ENCODE peak calls at places on chromosomes 5 and 9, in six cellular contexts. F, Q, J, H, Z and M are unnamed samples.

GRCh38 chr9:132078369-132079356 is 1.0 kb downstream of the MED27 start:
- DNase-seq in H (peak; percentile 24), Z (peak; percentile 5), J (no peak), Q (no peak), F (peak; percentile 40), M (peak; percentile 33)

GRCh38 chr5:78667461-78668103 is 19.0 kb upstream of the LHFPL2 start:
- DNase-seq in Z (no peak), Q (no peak), J (no peak), F (no peak), H (no peak), M (no peak)

GRCh38 chr9:71302776-71303175 is 181.4 kb upstream of the TRPM3 start:
- DNase-seq in Z (no peak), J (no peak), H (no peak), Q (no peak), F (no peak), M (no peak)

GRCh38 chr5:73233461-73234151 is 60.6 kb downstream of the TMEM174 start:
- DNase-seq in H (no peak), J (no peak), Q (no peak), F (peak; percentile 22), Z (peak; percentile 45), M (peak; percentile 22)

GRCh38 chr9:125240649-125240999 is 519 bp downstream of the HSPA5 start:
- DNase-seq in J (no peak), F (peak; percentile 28), Q (peak; percentile 50), Z (peak; percentile 49), H (peak; percentile 49), M (peak; percentile 49)

GRCh38 chr9:38251036-38251335 is 141.5 kb upstream of the ALDH1B1 start:
- DNase-seq in Q (no peak), J (no peak), F (no peak), H (no peak), Z (no peak), M (no peak)

GRCh38 chr5:107874810-107875209 is 204.1 kb upstream of the EFNA5 start:
- DNase-seq in Z (no peak), J (no peak), F (peak; percentile 34), Q (no peak), H (no peak), M (no peak)

GRCh38 chr9:118929317-118929716 is 439.9 kb downstream of the BRINP1 start:
- DNase-seq in Z (no peak), F (no peak), J (no peak), H (no peak), Q (no peak), M (peak; percentile 14)

GRCh38 chr9:75892168-75892901 is 1.9 kb downstream of the PCSK5 start:
- DNase-seq in Q (no peak), H (peak; percentile 69), Z (peak; percentile 38), J (peak; percentile 40), F (peak; percentile 24), M (peak; percentile 15)

GRCh38 chr9:106753155-106753671 is 109.8 kb upstream of the ZNF462 start:
- DNase-seq in H (no peak), Q (no peak), Z (no peak), F (no peak), J (no peak), M (peak; percentile 18)

GRCh38 chr9:38036359-38037084 is 32.5 kb downstream of the SHB start:
- DNase-seq in Z (no peak), Q (no peak), F (no peak), J (no peak), H (no peak), M (peak; percentile 72)

GRCh38 chr5:95723632-95724369 is 7.3 kb upstream of the RHOBTB3 start:
- DNase-seq in F (no peak), J (no peak), Z (peak; percentile 44), H (no peak), Q (peak; percentile 41), M (peak; percentile 72)

GRCh38 chr5:179833056-179833708 is 12.5 kb downstream of the SQSTM1 start:
- DNase-seq in J (no peak), Z (no peak), Q (no peak), H (no peak), F (no peak), M (peak; percentile 6)

GRCh38 chr9:84708400-84708799 is 38.9 kb downstream of the NTRK2 start:
- DNase-seq in J (no peak), H (no peak), F (no peak), Z (no peak), Q (no peak), M (no peak)

GRCh38 chr5:6154216-6154615 is 224.1 kb downstream of the MED10 start:
- DNase-seq in H (no peak), Z (no peak), J (no peak), Q (no peak), F (no peak), M (no peak)

GRCh38 chr9:83043583-83043982 is 19.4 kb downstream of the RASEF start:
- DNase-seq in J (no peak), F (no peak), Q (no peak), H (no peak), Z (no peak), M (peak; percentile 39)

GRCh38 chr5:25090818-25091217 is 446.0 kb upstream of the CDH10 start:
- DNase-seq in Z (no peak), Q (no peak), J (no peak), F (peak; percentile 26), H (no peak), M (no peak)

GRCh38 chr5:153504726-153505125 is 14.3 kb downstream of the GRIA1 start:
- DNase-seq in Z (no peak), F (no peak), J (no peak), Q (no peak), H (no peak), M (no peak)

GRCh38 chr5:107968465-107968864 is 297.7 kb upstream of the EFNA5 start:
- DNase-seq in Z (no peak), F (peak; percentile 17), H (no peak), Q (no peak), J (no peak), M (no peak)

GRCh38 chr5:131999991-132000490 is 11.4 kb downstream of the ACSL6 start:
- DNase-seq in Z (no peak), Q (no peak), J (no peak), F (no peak), H (no peak), M (no peak)

GRCh38 chr9:14400658-14400995 is 86.7 kb upstream of the NFIB start:
- DNase-seq in Q (peak; percentile 31), F (peak; percentile 94), J (peak; percentile 48), H (peak; percentile 25), Z (no peak), M (peak; percentile 93)

GRCh38 chr9:90642570-90643539 is at the start of gene DIRAS2:
- DNase-seq in Z (peak; percentile 86), F (peak; percentile 65), Q (peak; percentile 67), H (peak; percentile 27), J (no peak), M (peak; percentile 65)
- TF ChIP-seq CTCF in Z (peak; percentile 42), F (peak; percentile 53), Q (no peak), H (no peak), J (peak; percentile 32), M (peak; percentile 64)

DNA sequence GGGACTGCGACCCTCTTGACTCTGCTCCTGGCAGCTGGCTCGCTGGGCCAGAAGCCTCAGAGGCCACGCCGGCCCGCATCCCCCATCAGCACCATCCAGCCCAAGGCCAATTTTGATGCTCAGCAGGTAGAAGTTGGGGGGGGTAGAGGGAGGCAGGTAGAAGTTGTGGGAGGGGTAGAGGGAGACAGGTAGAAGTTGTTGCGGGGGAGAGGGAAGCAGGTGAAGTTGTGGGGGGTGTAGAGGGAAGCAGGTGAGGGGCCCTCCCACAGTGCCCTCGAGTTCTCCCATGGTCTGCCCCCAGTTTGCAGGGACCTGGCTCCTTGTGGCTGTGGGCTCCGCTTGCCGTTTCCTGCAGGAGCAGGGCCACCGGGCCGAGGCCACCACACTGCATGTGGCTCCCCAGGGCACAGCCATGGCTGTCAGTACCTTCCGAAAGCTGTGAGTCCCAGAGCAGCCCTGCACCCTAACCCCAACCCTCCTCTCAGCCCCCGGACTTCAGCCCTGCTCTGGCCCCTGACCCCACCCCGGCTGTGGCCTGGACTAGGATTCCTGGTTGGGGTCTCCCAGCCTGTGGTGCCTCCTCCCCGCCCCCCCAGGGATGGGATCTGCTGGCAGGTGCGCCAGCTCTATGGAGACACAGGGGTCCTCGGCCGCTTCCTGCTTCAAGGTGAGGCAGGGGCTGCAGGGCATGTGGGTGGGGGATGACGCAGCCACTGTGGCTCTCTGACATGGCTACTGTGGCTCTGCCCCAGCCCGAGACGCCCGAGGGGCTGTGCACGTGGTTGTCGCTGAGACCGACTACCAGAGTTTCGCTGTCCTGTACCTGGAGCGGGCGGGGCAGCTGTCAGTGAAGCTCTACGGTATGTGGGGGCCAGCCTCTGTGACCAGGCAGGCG is 537 bp downstream of the C8G start:
- DNase-seq in Z (no peak), F (no peak), Q (no peak), J (no peak), H (no peak), M (no peak)
- H3K4me3 ChIP-seq in Z (no peak overlapping the region), F (no peak overlapping the region), Q (no peak overlapping the region), J (no peak overlapping the region), H (no peak overlapping the region), M (no peak overlapping the region)

DNA sequence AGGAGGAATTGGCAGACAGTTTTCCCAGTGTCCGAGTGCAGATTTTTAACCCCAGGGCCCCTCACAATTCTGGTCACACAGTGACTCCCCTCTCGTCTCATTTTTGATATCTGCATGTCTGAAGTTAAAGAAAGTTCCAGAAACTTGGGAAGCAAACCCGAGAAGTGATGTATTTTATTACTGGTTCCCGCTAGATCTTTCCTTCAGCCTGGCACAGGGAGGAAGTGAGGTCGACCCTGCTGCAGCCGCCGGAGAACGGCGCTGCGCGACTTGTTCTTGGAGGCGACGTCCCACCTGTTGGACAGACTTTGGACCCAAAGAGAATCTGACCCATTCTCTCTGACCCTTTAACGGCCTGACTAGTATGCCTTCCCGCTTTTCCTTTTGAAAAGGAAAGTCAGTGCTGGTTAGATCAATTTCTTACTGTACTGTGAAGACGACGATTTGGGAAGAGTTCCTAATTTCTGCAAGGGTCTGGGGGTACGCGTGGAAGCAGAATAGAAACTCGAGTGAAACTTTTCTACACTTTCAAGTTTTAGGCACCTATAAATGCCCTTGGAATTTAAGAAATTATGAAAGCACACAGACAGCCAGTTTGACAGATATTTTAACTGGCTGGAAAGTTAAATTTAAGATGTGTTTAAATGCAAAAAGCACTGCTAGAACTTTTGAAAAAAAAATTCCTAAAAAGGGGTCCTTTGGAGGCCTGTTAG is 748 bp downstream of the OTULIN start:
- DNase-seq in H (peak; percentile 74), Z (peak; percentile 59), J (no peak), Q (peak; percentile 45), F (no peak), M (peak; percentile 13)
- TF ChIP-seq CTCF in H (no peak), Z (no peak), J (no peak), Q (no peak), F (no peak), M (no peak)

DNA sequence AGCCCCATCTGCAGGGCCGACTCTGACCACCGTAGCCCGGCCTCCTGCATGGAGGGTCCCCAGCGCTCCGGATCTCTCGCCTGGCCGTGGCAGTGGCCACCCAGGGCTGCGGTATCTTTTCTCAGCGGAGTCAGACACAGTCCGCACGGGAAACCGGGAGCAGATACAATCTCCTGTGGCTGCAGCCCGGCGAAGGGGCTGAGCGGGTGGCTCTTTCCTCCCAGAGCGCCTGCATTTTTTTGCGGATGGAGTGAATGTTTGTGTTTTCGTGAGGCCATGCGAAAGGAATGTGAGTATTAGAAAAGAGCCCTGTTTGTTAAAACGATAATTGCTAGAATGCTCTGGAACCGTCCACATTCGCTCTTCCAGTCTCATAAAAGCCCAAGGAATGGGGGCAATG is 53.4 kb upstream of the PTCH1 start:
- DNase-seq in Z (no peak), Q (no peak), H (no peak), J (no peak), F (peak; percentile 20), M (peak; percentile 43)
- H3K4me3 ChIP-seq in Z (no peak overlapping the region), Q (peak overlapping the region; percentile 16), H (no peak overlapping the region), J (no peak overlapping the region), F (peak overlapping the region; percentile 32), M (peak overlapping the region; percentile 43)